ENCODE peak calls at places on chromosomes 2 and 18, in ten cellular contexts. U is GM23338, Y is Karpas-422, Z is hepatocyte, J is GM23248, O is OCI-LY7, G is PC-3, R is SK-N-SH, S is MM.1S, X is HCT116. E is an unnamed sample.

GRCh38 chr2:198309673-198310280 is 505.4 kb downstream of the PLCL1 start:
- DNase-seq in U (peak; percentile 74), Y (peak; percentile 82), Z (peak; percentile 67), J (peak; percentile 64), O (peak; percentile 72), G (peak; percentile 74), R (peak; percentile 48), S (peak; percentile 52), X (peak; percentile 37), E (peak; percentile 44)

GRCh38 chr2:152098033-152098797 is 629 bp downstream of the CACNB4 start:
- DNase-seq in U (peak; percentile 57), Y (no peak), Z (peak; percentile 51), J (peak; percentile 55), O (no peak), G (peak; percentile 6), R (peak; percentile 69), S (no peak), X (no peak), E (peak; percentile 12)

GRCh38 chr2:10188211-10188610 is 65.7 kb downstream of the RRM2 start:
- DNase-seq in U (peak; percentile 42), Y (no peak), Z (peak; percentile 52), J (peak; percentile 30), O (no peak), G (peak; percentile 48), R (peak; percentile 72), S (no peak), X (peak; percentile 35), E (no peak)

GRCh38 chr2:132757676-132758075 is 87.7 kb upstream of the LYPD1 start:
- DNase-seq in U (no peak), Y (no peak), Z (no peak), J (peak; percentile 3), O (no peak), G (no peak), R (no peak), S (no peak), X (no peak), E (no peak)

GRCh38 chr18:830315-830901 is 18.4 kb upstream of the YES1 start:
- DNase-seq in U (peak; percentile 72), Y (peak; percentile 42), Z (no peak), J (peak; percentile 73), O (peak; percentile 23), G (no peak), R (no peak), S (peak; percentile 56), X (no peak), E (no peak)

GRCh38 chr2:237182422-237183123 is 96.9 kb downstream of the COPS8 start:
- DNase-seq in U (no peak), Y (no peak), Z (peak; percentile 38), J (no peak), O (no peak), G (no peak), R (no peak), S (no peak), X (no peak), E (no peak)

GRCh38 chr2:12702661-12703121 is 14.0 kb upstream of the TRIB2 start:
- DNase-seq in U (no peak), Y (no peak), Z (no peak), J (peak; percentile 91), O (no peak), G (peak; percentile 94), R (no peak), S (no peak), X (no peak), E (peak; percentile 30)

GRCh38 chr18:907171-907879 is 2.7 kb downstream of the ADCYAP1 start:
- DNase-seq in U (peak; percentile 61), Y (no peak), Z (peak; percentile 39), J (peak; percentile 21), O (no peak), G (peak; percentile 18), R (peak; percentile 49), S (no peak), X (no peak), E (no peak)

GRCh38 chr18:57890266-57890665 is 87.2 kb upstream of the ATP8B1 start:
- DNase-seq in U (no peak), Y (no peak), Z (no peak), J (no peak), O (no peak), G (no peak), R (no peak), S (no peak), X (no peak), E (no peak)

GRCh38 chr18:68520406-68521075 is 194.4 kb downstream of the TMX3 start:
- DNase-seq in U (no peak), Y (no peak), Z (no peak), J (peak; percentile 45), O (no peak), G (peak; percentile 76), R (no peak), S (no peak), X (no peak), E (no peak)

GRCh38 chr2:131408176-131408575 is 44.2 kb upstream of the RAB6D start:
- DNase-seq in U (no peak), Y (no peak), Z (no peak), J (no peak), O (no peak), G (no peak), R (no peak), S (no peak), X (no peak), E (no peak)

GRCh38 chr2:123811846-123812245 is 213.2 kb upstream of the CNTNAP5 start:
- DNase-seq in U (no peak), Y (no peak), Z (no peak), J (no peak), O (no peak), G (no peak), R (no peak), S (no peak), X (no peak), E (no peak)

GRCh38 chr2:180542510-180542909 is 437.9 kb upstream of the UBE2E3 start:
- DNase-seq in U (no peak), Y (no peak), Z (no peak), J (no peak), O (no peak), G (no peak), R (no peak), S (no peak), X (no peak), E (no peak)

GRCh38 chr2:72137498-72138010 is 10.1 kb downstream of the CYP26B1 start:
- DNase-seq in U (peak; percentile 81), Y (peak; percentile 87), Z (peak; percentile 66), J (peak; percentile 56), O (peak; percentile 51), G (peak; percentile 77), R (peak; percentile 87), S (peak; percentile 68), X (no peak), E (peak; percentile 69)

GRCh38 chr2:83072767-83073166 is 1386.3 kb downstream of the SUCLG1 start:
- DNase-seq in U (no peak), Y (no peak), Z (no peak), J (no peak), O (no peak), G (no peak), R (no peak), S (no peak), X (no peak), E (no peak)

GRCh38 chr2:127107622-127107999 is 657 bp upstream of the BIN1 start:
- DNase-seq in U (peak; percentile 63), Y (no peak), Z (no peak), J (no peak), O (no peak), G (no peak), R (no peak), S (peak; percentile 44), X (peak; percentile 33), E (no peak)

GRCh38 chr18:63339920-63340484 is 20.4 kb upstream of the BCL2 start:
- DNase-seq in U (peak; percentile 96), Y (peak; percentile 91), Z (peak; percentile 67), J (peak; percentile 68), O (peak; percentile 45), G (peak; percentile 46), R (peak; percentile 49), S (peak; percentile 35), X (peak; percentile 10), E (no peak)

GRCh38 chr2:60549250-60550150 is 4.0 kb downstream of the BCL11A start:
- DNase-seq in U (peak; percentile 75), Y (peak; percentile 86), Z (peak; percentile 67), J (peak; percentile 73), O (peak; percentile 71), G (peak; percentile 38), R (peak; percentile 48), S (peak; percentile 55), X (no peak), E (no peak)

GRCh38 chr18:44564922-44565321 is 115.8 kb upstream of the SETBP1 start:
- DNase-seq in U (peak; percentile 24), Y (no peak), Z (peak; percentile 7), J (peak; percentile 82), O (no peak), G (no peak), R (no peak), S (no peak), X (no peak), E (peak; percentile 42)

GRCh38 chr2:199833525-199833924 is 17.5 kb downstream of the FTCDNL1 start:
- DNase-seq in U (no peak), Y (no peak), Z (no peak), J (no peak), O (no peak), G (no peak), R (no peak), S (no peak), X (no peak), E (no peak)

GRCh38 chr2:88831071-88831791 is 139.8 kb downstream of the RPIA start:
- DNase-seq in U (no peak), Y (no peak), Z (no peak), J (no peak), O (peak; percentile 35), G (peak; percentile 30), R (no peak), S (no peak), X (no peak), E (no peak)

GRCh38 chr2:238287702-238288649 is at the start of gene PER2:
- DNase-seq in U (peak; percentile 79), Y (peak; percentile 81), Z (peak; percentile 91), J (peak; percentile 97), O (peak; percentile 40), G (peak; percentile 78), R (peak; percentile 71), S (peak; percentile 29), X (peak; percentile 43), E (peak; percentile 93)
- H3K9me2 ChIP-seq in U (no peaks in the 10 kb centered on the region), Y (no peaks in the 10 kb centered on the region), Z (no peaks in the 10 kb centered on the region), J (no peaks in the 10 kb centered on the region), O (no peaks in the 10 kb centered on the region), G (no peaks in the 10 kb centered on the region), R (no peaks in the 10 kb centered on the region), S (no peaks in the 10 kb centered on the region), X (no peaks in the 10 kb centered on the region), E (no peaks in the 10 kb centered on the region)

GRCh38 chr2:175874291-175874690 is 127.8 kb downstream of the LNPK start:
- DNase-seq in U (no peak), Y (no peak), Z (no peak), J (no peak), O (no peak), G (no peak), R (no peak), S (no peak), X (no peak), E (no peak)
- H2AFZ ChIP-seq in U (no peak overlapping the region), Y (no peak overlapping the region), Z (no peak overlapping the region), J (peak overlapping the region; percentile 20), O (no peak overlapping the region), G (no peak overlapping the region), R (no peak overlapping the region), S (no peak overlapping the region), X (no peak overlapping the region), E (no peak overlapping the region)

GRCh38 chr2:26196683-26197418 is 24.0 kb downstream of the GAREM2 start:
- DNase-seq in U (no peak), Y (peak; percentile 93), Z (no peak), J (no peak), O (peak; percentile 42), G (no peak), R (no peak), S (peak; percentile 12), X (no peak), E (no peak)
- H3K9me2 ChIP-seq in U (no peaks in the 10 kb centered on the region), Y (no peaks in the 10 kb centered on the region), Z (no peaks in the 10 kb centered on the region), J (no peaks in the 10 kb centered on the region), O (no peaks in the 10 kb centered on the region), G (no peaks in the 10 kb centered on the region), R (no peaks in the 10 kb centered on the region), S (no peaks in the 10 kb centered on the region), X (no peaks in the 10 kb centered on the region), E (no peaks in the 10 kb centered on the region)

GRCh38 chr2:191018663-191019119 is 4.7 kb upstream of the STAT1 start:
- DNase-seq in U (no peak), Y (no peak), Z (no peak), J (no peak), O (no peak), G (no peak), R (no peak), S (no peak), X (no peak), E (no peak)
- H2AFZ ChIP-seq in U (no peak overlapping the region), Y (no peak overlapping the region), Z (no peak overlapping the region), J (no peak overlapping the region), O (no peak overlapping the region), G (peak overlapping the region; percentile 38), R (peak overlapping the region; percentile 72), S (no peak overlapping the region), X (peak overlapping the region; percentile 53), E (no peak overlapping the region)

E was measured in PC-9.